ENCODE peak calls at places on chromosomes 12 and 14, in ten cellular contexts. One of them, this sample, is unnamed.

GRCh38 chr12:57838594-57839302 is 7.8 kb downstream of the CTDSP2 start:
- DNase-seq in transverse colon: no peak
- DNase-seq in sigmoid colon: no peak
- DNase-seq in prostate gland: no peak
- DNase-seq in Calu3: no peak
- DNase-seq in body of pancreas: no peak
- DNase-seq in AG09309: no peak
- DNase-seq in SK-N-SH: no peak
- DNase-seq in neural progenitor cell: no peak
- DNase-seq in astrocyte of the spinal cord: no peak
- DNase-seq in this sample: no peak

GRCh38 chr14:32020882-32021281 is 56.2 kb upstream of the ARHGAP5 start:
- DNase-seq in transverse colon: no peak
- DNase-seq in sigmoid colon: no peak
- DNase-seq in prostate gland: no peak
- DNase-seq in Calu3: no peak
- DNase-seq in body of pancreas: no peak
- DNase-seq in AG09309: no peak
- DNase-seq in SK-N-SH: no peak
- DNase-seq in neural progenitor cell: no peak
- DNase-seq in astrocyte of the spinal cord: no peak
- DNase-seq in this sample: no peak

GRCh38 chr14:24185741-24186140 is 2.9 kb downstream of the IPO4 start:
- DNase-seq in transverse colon: no peak
- DNase-seq in sigmoid colon: no peak
- DNase-seq in prostate gland: no peak
- DNase-seq in Calu3: no peak
- DNase-seq in body of pancreas: no peak
- DNase-seq in AG09309: no peak
- DNase-seq in SK-N-SH: no peak
- DNase-seq in neural progenitor cell: no peak
- DNase-seq in astrocyte of the spinal cord: no peak
- DNase-seq in this sample: no peak

GRCh38 chr12:125186471-125187147 is 121.4 kb downstream of the AACS start:
- DNase-seq in transverse colon: no peak
- DNase-seq in sigmoid colon: no peak
- DNase-seq in prostate gland: no peak
- DNase-seq in Calu3: peak
- DNase-seq in body of pancreas: no peak
- DNase-seq in AG09309: no peak
- DNase-seq in SK-N-SH: peak
- DNase-seq in neural progenitor cell: peak
- DNase-seq in astrocyte of the spinal cord: no peak
- DNase-seq in this sample: no peak

GRCh38 chr12:42589465-42590323 is at the start of gene PRICKLE1:
- DNase-seq in transverse colon: peak
- DNase-seq in sigmoid colon: peak
- DNase-seq in prostate gland: no peak
- DNase-seq in Calu3: peak
- DNase-seq in body of pancreas: peak
- DNase-seq in AG09309: no peak
- DNase-seq in SK-N-SH: peak
- DNase-seq in neural progenitor cell: peak
- DNase-seq in astrocyte of the spinal cord: peak
- DNase-seq in this sample: no peak

GRCh38 chr14:31208546-31209424 is 1.2 kb upstream of the HECTD1 start:
- DNase-seq in transverse colon: peak
- DNase-seq in sigmoid colon: no peak
- DNase-seq in prostate gland: no peak
- DNase-seq in Calu3: no peak
- DNase-seq in body of pancreas: no peak
- DNase-seq in AG09309: no peak
- DNase-seq in SK-N-SH: no peak
- DNase-seq in neural progenitor cell: no peak
- DNase-seq in astrocyte of the spinal cord: no peak
- DNase-seq in this sample: no peak

GRCh38 chr12:102879144-102879763 is 37.8 kb downstream of the PAH start:
- DNase-seq in transverse colon: no peak
- DNase-seq in sigmoid colon: peak
- DNase-seq in prostate gland: peak
- DNase-seq in Calu3: peak
- DNase-seq in body of pancreas: peak
- DNase-seq in AG09309: peak
- DNase-seq in SK-N-SH: peak
- DNase-seq in neural progenitor cell: peak
- DNase-seq in astrocyte of the spinal cord: no peak
- DNase-seq in this sample: no peak

GRCh38 chr12:87870061-87870460 is 159.1 kb downstream of the C12orf50 start:
- DNase-seq in transverse colon: no peak
- DNase-seq in sigmoid colon: no peak
- DNase-seq in prostate gland: no peak
- DNase-seq in Calu3: no peak
- DNase-seq in body of pancreas: no peak
- DNase-seq in AG09309: no peak
- DNase-seq in SK-N-SH: no peak
- DNase-seq in neural progenitor cell: no peak
- DNase-seq in astrocyte of the spinal cord: no peak
- DNase-seq in this sample: no peak

GRCh38 chr12:113056631-113057488 is at the start of gene DTX1:
- DNase-seq in transverse colon: no peak
- DNase-seq in sigmoid colon: no peak
- DNase-seq in prostate gland: no peak
- DNase-seq in Calu3: no peak
- DNase-seq in body of pancreas: peak
- DNase-seq in AG09309: no peak
- DNase-seq in SK-N-SH: peak
- DNase-seq in neural progenitor cell: peak
- DNase-seq in astrocyte of the spinal cord: no peak
- DNase-seq in this sample: no peak

GRCh38 chr14:104343690-104344640 is 205.6 kb downstream of the KIF26A start:
- DNase-seq in transverse colon: no peak
- DNase-seq in sigmoid colon: peak
- DNase-seq in prostate gland: no peak
- DNase-seq in Calu3: no peak
- DNase-seq in body of pancreas: peak
- DNase-seq in AG09309: no peak
- DNase-seq in SK-N-SH: peak
- DNase-seq in neural progenitor cell: peak
- DNase-seq in astrocyte of the spinal cord: no peak
- DNase-seq in this sample: no peak

GRCh38 chr12:17511369-17511768 is 578.6 kb downstream of the RERGL start:
- DNase-seq in transverse colon: no peak
- DNase-seq in sigmoid colon: no peak
- DNase-seq in prostate gland: no peak
- DNase-seq in Calu3: no peak
- DNase-seq in body of pancreas: no peak
- DNase-seq in AG09309: no peak
- DNase-seq in SK-N-SH: no peak
- DNase-seq in neural progenitor cell: no peak
- DNase-seq in astrocyte of the spinal cord: no peak
- DNase-seq in this sample: no peak

GRCh38 chr12:2268478-2269286 is 215.9 kb downstream of the CACNA1C start:
- DNase-seq in transverse colon: no peak
- DNase-seq in sigmoid colon: no peak
- DNase-seq in prostate gland: no peak
- DNase-seq in Calu3: no peak
- DNase-seq in body of pancreas: no peak
- DNase-seq in AG09309: peak
- DNase-seq in SK-N-SH: no peak
- DNase-seq in neural progenitor cell: no peak
- DNase-seq in astrocyte of the spinal cord: peak
- DNase-seq in this sample: no peak

GRCh38 chr14:54838931-54839512 is 63.6 kb downstream of the GCH1 start:
- DNase-seq in transverse colon: no peak
- DNase-seq in sigmoid colon: no peak
- DNase-seq in prostate gland: no peak
- DNase-seq in Calu3: no peak
- DNase-seq in body of pancreas: no peak
- DNase-seq in AG09309: no peak
- DNase-seq in SK-N-SH: no peak
- DNase-seq in neural progenitor cell: no peak
- DNase-seq in astrocyte of the spinal cord: no peak
- DNase-seq in this sample: no peak

GRCh38 chr12:90959538-90960139 is 4.7 kb upstream of the CCER1 start:
- DNase-seq in transverse colon: no peak
- DNase-seq in sigmoid colon: no peak
- DNase-seq in prostate gland: peak
- DNase-seq in Calu3: peak
- DNase-seq in body of pancreas: no peak
- DNase-seq in AG09309: no peak
- DNase-seq in SK-N-SH: peak
- DNase-seq in neural progenitor cell: peak
- DNase-seq in astrocyte of the spinal cord: peak
- DNase-seq in this sample: no peak

GRCh38 chr12:55908726-55909512 is 18.8 kb downstream of the PYM1 start:
- DNase-seq in transverse colon: no peak
- DNase-seq in sigmoid colon: no peak
- DNase-seq in prostate gland: peak
- DNase-seq in Calu3: peak
- DNase-seq in body of pancreas: no peak
- DNase-seq in AG09309: no peak
- DNase-seq in SK-N-SH: no peak
- DNase-seq in neural progenitor cell: peak
- DNase-seq in astrocyte of the spinal cord: peak
- DNase-seq in this sample: no peak

GRCh38 chr12:74370608-74371216 is 166.9 kb upstream of the ATXN7L3B start:
- DNase-seq in transverse colon: no peak
- DNase-seq in sigmoid colon: no peak
- DNase-seq in prostate gland: no peak
- DNase-seq in Calu3: no peak
- DNase-seq in body of pancreas: no peak
- DNase-seq in AG09309: no peak
- DNase-seq in SK-N-SH: no peak
- DNase-seq in neural progenitor cell: no peak
- DNase-seq in astrocyte of the spinal cord: no peak
- DNase-seq in this sample: no peak

DNA sequence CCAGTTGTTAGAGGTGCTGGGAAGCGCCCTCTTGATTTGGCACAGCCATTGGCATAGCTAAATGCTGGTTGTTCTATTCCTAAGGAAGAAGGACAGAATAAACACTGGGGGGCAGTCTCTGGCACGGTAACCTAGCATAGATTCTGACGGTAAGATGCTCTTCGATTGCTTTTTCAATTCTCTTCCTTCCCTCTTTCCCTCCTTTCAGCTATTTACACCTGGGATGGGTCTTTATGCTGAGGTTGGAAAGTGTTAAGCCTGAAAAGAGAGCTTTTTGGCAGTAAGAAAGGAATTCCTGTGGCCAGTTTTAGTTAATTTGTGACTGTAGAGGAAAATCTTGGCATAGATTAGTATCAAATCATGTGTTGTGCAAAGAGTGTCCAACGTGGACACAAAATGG is 162.8 kb downstream of the SNAPC1 start:
- DNase-seq in transverse colon: no peak
- DNase-seq in sigmoid colon: no peak
- DNase-seq in prostate gland: no peak
- DNase-seq in Calu3: peak
- DNase-seq in body of pancreas: no peak
- DNase-seq in AG09309: no peak
- DNase-seq in SK-N-SH: no peak
- DNase-seq in neural progenitor cell: peak
- DNase-seq in astrocyte of the spinal cord: peak
- DNase-seq in this sample: no peak
- TF ChIP-seq CTCF in transverse colon: peak
- TF ChIP-seq CTCF in sigmoid colon: no peak
- TF ChIP-seq CTCF in prostate gland: no peak
- TF ChIP-seq CTCF in Calu3: no peak
- TF ChIP-seq CTCF in body of pancreas: no peak
- TF ChIP-seq CTCF in AG09309: peak
- TF ChIP-seq CTCF in SK-N-SH: no peak
- TF ChIP-seq CTCF in neural progenitor cell: peak
- TF ChIP-seq CTCF in astrocyte of the spinal cord: peak
- TF ChIP-seq CTCF in this sample: no peak

GRCh38 chr14:70259420-70259819 is 70.7 kb upstream of the SLC8A3 start:
- DNase-seq in transverse colon: no peak
- DNase-seq in sigmoid colon: no peak
- DNase-seq in prostate gland: no peak
- DNase-seq in Calu3: no peak
- DNase-seq in body of pancreas: no peak
- DNase-seq in AG09309: no peak
- DNase-seq in SK-N-SH: no peak
- DNase-seq in neural progenitor cell: no peak
- DNase-seq in astrocyte of the spinal cord: no peak
- DNase-seq in this sample: no peak

GRCh38 chr14:70254476-70254961 is 65.8 kb upstream of the SLC8A3 start:
- DNase-seq in transverse colon: peak
- DNase-seq in sigmoid colon: no peak
- DNase-seq in prostate gland: peak
- DNase-seq in Calu3: peak
- DNase-seq in body of pancreas: peak
- DNase-seq in AG09309: no peak
- DNase-seq in SK-N-SH: peak
- DNase-seq in neural progenitor cell: peak
- DNase-seq in astrocyte of the spinal cord: peak
- DNase-seq in this sample: no peak

GRCh38 chr14:70257526-70257925 is 68.8 kb upstream of the SLC8A3 start:
- DNase-seq in transverse colon: peak
- DNase-seq in sigmoid colon: no peak
- DNase-seq in prostate gland: no peak
- DNase-seq in Calu3: peak
- DNase-seq in body of pancreas: peak
- DNase-seq in AG09309: no peak
- DNase-seq in SK-N-SH: no peak
- DNase-seq in neural progenitor cell: peak
- DNase-seq in astrocyte of the spinal cord: no peak
- DNase-seq in this sample: no peak
- TF ChIP-seq CTCF in transverse colon: peak
- TF ChIP-seq CTCF in sigmoid colon: no peak
- TF ChIP-seq CTCF in prostate gland: no peak
- TF ChIP-seq CTCF in Calu3: peak
- TF ChIP-seq CTCF in body of pancreas: no peak
- TF ChIP-seq CTCF in AG09309: peak
- TF ChIP-seq CTCF in SK-N-SH: peak
- TF ChIP-seq CTCF in neural progenitor cell: peak
- TF ChIP-seq CTCF in astrocyte of the spinal cord: peak
- TF ChIP-seq CTCF in this sample: no peak

DNA sequence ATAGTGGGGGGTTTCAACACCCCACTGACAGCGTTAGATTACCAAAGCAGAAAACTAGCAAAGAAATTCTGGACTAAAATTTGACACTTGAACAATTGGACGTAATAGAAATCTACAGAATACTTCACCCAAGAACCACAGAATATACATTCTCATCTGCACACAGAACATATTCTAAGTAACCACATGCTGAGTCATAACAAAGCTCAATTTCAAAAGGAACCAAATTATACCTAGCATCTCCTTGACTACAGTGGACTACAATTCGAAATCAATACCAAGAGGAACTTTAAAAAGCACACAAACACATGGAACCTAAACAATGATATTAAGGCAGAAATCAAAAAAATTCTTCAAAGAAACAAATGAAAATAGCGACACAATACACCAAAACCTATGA is 871.6 kb upstream of the MDGA2 start:
- DNase-seq in transverse colon: no peak
- DNase-seq in sigmoid colon: no peak
- DNase-seq in prostate gland: no peak
- DNase-seq in Calu3: no peak
- DNase-seq in body of pancreas: no peak
- DNase-seq in AG09309: no peak
- DNase-seq in SK-N-SH: no peak
- DNase-seq in neural progenitor cell: no peak
- DNase-seq in astrocyte of the spinal cord: no peak
- DNase-seq in this sample: no peak
- TF ChIP-seq CTCF in transverse colon: no peak
- TF ChIP-seq CTCF in sigmoid colon: no peak
- TF ChIP-seq CTCF in prostate gland: no peak
- TF ChIP-seq CTCF in Calu3: no peak
- TF ChIP-seq CTCF in body of pancreas: no peak
- TF ChIP-seq CTCF in AG09309: no peak
- TF ChIP-seq CTCF in SK-N-SH: no peak
- TF ChIP-seq CTCF in neural progenitor cell: no peak
- TF ChIP-seq CTCF in astrocyte of the spinal cord: no peak
- TF ChIP-seq CTCF in this sample: no peak

GRCh38 chr12:28237423-28237822 is 47.2 kb downstream of the CCDC91 start:
- DNase-seq in transverse colon: no peak
- DNase-seq in sigmoid colon: no peak
- DNase-seq in prostate gland: no peak
- DNase-seq in Calu3: peak
- DNase-seq in body of pancreas: no peak
- DNase-seq in AG09309: no peak
- DNase-seq in SK-N-SH: no peak
- DNase-seq in neural progenitor cell: no peak
- DNase-seq in astrocyte of the spinal cord: no peak
- DNase-seq in this sample: no peak
- TF ChIP-seq CTCF in transverse colon: no peak
- TF ChIP-seq CTCF in sigmoid colon: no peak
- TF ChIP-seq CTCF in prostate gland: no peak
- TF ChIP-seq CTCF in Calu3: no peak
- TF ChIP-seq CTCF in body of pancreas: no peak
- TF ChIP-seq CTCF in AG09309: peak
- TF ChIP-seq CTCF in SK-N-SH: no peak
- TF ChIP-seq CTCF in neural progenitor cell: peak
- TF ChIP-seq CTCF in astrocyte of the spinal cord: peak
- TF ChIP-seq CTCF in this sample: no peak